ENCODE peak calls at places on chromosomes 6 and 20, in nine cellular contexts. V is stimulated activated CD4-positive, alpha-beta T cell treated with anti-CD3 and anti-CD28 coated beads, Interleukin-1b, Interleukin-23, amount 100 ng/mL, for 48 hours; D is nucleus accumbens; J is left cardiac atrium; U is pancreas; R is foreskin fibroblast; S is GM10248; E is breast epithelium; B is AG04450. Y is an unnamed sample.
A peak's percentile ranks its signal among the peaks of the same experiment; 100 is the strongest.

GRCh38 chr6:158006331-158006730 is 24.7 kb downstream of the SYNJ2 start:
- DNase-seq in E (no peak), B (no peak), S (no peak), D (no peak), U (peak; percentile 6), V (no peak), J (peak; percentile 3), R (no peak), Y (no peak)

GRCh38 chr20:58366016-58366415 is 23.0 kb upstream of the VAPB start:
- DNase-seq in E (no peak), V (peak; percentile 39), J (no peak), D (no peak), R (no peak), U (no peak), B (no peak), S (no peak), Y (no peak)

GRCh38 chr6:137036566-137037300 is 8.0 kb downstream of the IL20RA start:
- DNase-seq in E (no peak), D (no peak), V (no peak), J (no peak), R (no peak), U (no peak), S (no peak), B (no peak), Y (no peak)

GRCh38 chr6:149166747-149167146 is 150.8 kb upstream of the TAB2 start:
- DNase-seq in E (no peak), S (no peak), B (no peak), D (no peak), J (no peak), U (peak; percentile 46), R (no peak), V (no peak), Y (peak; percentile 50)

GRCh38 chr6:30888472-30889137 is 4.3 kb downstream of the DDR1 start:
- DNase-seq in V (no peak), U (no peak), E (no peak), J (no peak), B (no peak), S (no peak), R (peak; percentile 48), D (no peak), Y (no peak)

GRCh38 chr6:3500262-3501001 is 43.6 kb upstream of the SLC22A23 start:
- DNase-seq in V (no peak), D (no peak), B (no peak), E (no peak), R (peak; percentile 83), S (no peak), J (no peak), U (no peak), Y (no peak)

GRCh38 chr20:41095110-41095969 is 42.0 kb upstream of the PLCG1 start:
- DNase-seq in J (peak; percentile 61), D (no peak), E (no peak), U (no peak), B (no peak), S (peak; percentile 53), V (peak; percentile 53), R (peak; percentile 85), Y (peak; percentile 60)

GRCh38 chr6:40532349-40533028 is 54.7 kb downstream of the LRFN2 start:
- DNase-seq in D (no peak), U (no peak), E (no peak), B (no peak), V (no peak), R (no peak), J (no peak), S (no peak), Y (no peak)

GRCh38 chr20:18822832-18823231 is 9.2 kb downstream of the SCP2D1 start:
- DNase-seq in B (no peak), D (no peak), E (no peak), U (no peak), V (no peak), J (no peak), R (no peak), S (no peak), Y (no peak)

GRCh38 chr6:145315982-145316600 is 419.2 kb downstream of the EPM2A start:
- DNase-seq in R (peak; percentile 13), E (no peak), V (no peak), S (no peak), U (no peak), B (no peak), J (no peak), D (no peak), Y (no peak)

GRCh38 chr6:3347237-3347636 is 88.5 kb downstream of the PSMG4 start:
- DNase-seq in D (no peak), E (no peak), S (no peak), B (no peak), V (no peak), R (no peak), J (no peak), U (no peak), Y (no peak)

GRCh38 chr20:10667560-10668167 is 6.1 kb downstream of the JAG1 start:
- DNase-seq in J (no peak), D (no peak), B (no peak), E (no peak), V (no peak), S (no peak), R (no peak), U (no peak), Y (no peak)

GRCh38 chr6:92114091-92114490 is 1305.3 kb downstream of the EPHA7 start:
- DNase-seq in V (no peak), R (no peak), E (no peak), S (no peak), U (no peak), D (no peak), B (no peak), J (no peak), Y (no peak)

GRCh38 chr6:143223895-143224294 is 163.2 kb downstream of the AIG1 start:
- DNase-seq in U (peak; percentile 53), D (no peak), V (no peak), R (peak; percentile 66), J (peak; percentile 69), B (no peak), S (no peak), E (no peak), Y (no peak)

GRCh38 chr6:113856011-113856551 is 1.1 kb upstream of the MARCKS start:
- DNase-seq in J (peak; percentile 23), S (peak; percentile 15), U (no peak), V (no peak), B (no peak), D (no peak), R (peak; percentile 72), E (no peak), Y (no peak)

GRCh38 chr6:116369540-116370327 is 1.0 kb upstream of the DSE start:
- DNase-seq in R (no peak), J (no peak), U (no peak), D (no peak), V (no peak), S (peak; percentile 51), B (no peak), E (no peak), Y (no peak)

GRCh38 chr20:25057234-25058050 is 497 bp downstream of the ACSS1 start:
- DNase-seq in J (peak; percentile 80), U (peak; percentile 92), D (peak; percentile 64), E (no peak), V (peak; percentile 70), S (peak; percentile 71), B (no peak), R (peak; percentile 73), Y (peak; percentile 76)

GRCh38 chr6:114121913-114122662 is 151.1 kb upstream of the HDAC2 start:
- DNase-seq in E (no peak), S (no peak), V (no peak), J (no peak), B (no peak), D (no peak), R (no peak), U (no peak), Y (no peak)

GRCh38 chr6:33178755-33179475 is 13.4 kb downstream of the COL11A2 start:
- DNase-seq in R (no peak), U (no peak), J (no peak), B (no peak), D (no peak), V (no peak), S (no peak), E (no peak), Y (no peak)

GRCh38 chr6:33882154-33882553 is 78.4 kb upstream of the MLN start:
- DNase-seq in J (peak; percentile 55), B (no peak), V (no peak), E (peak; percentile 74), D (no peak), S (no peak), R (peak; percentile 44), U (no peak), Y (no peak)

GRCh38 chr6:79946242-79946641 is 1.1 kb downstream of the ELOVL4 start:
- DNase-seq in D (no peak), R (peak; percentile 40), J (no peak), U (no peak), B (no peak), V (no peak), S (peak; percentile 20), E (no peak), Y (peak; percentile 74)

GRCh38 chr6:1400126-1400850 is 10.9 kb downstream of the FOXF2 start:
- DNase-seq in J (no peak), V (no peak), S (no peak), E (no peak), U (no peak), B (no peak), D (no peak), R (no peak), Y (no peak)

GRCh38 chr20:50379991-50380696 is 130.0 kb upstream of the PTPN1 start:
- DNase-seq in D (no peak), S (no peak), E (no peak), J (no peak), B (no peak), U (no peak), V (no peak), R (no peak), Y (no peak)

GRCh38 chr6:39847216-39847615 is 55.0 kb downstream of the DAAM2 start:
- DNase-seq in J (peak; percentile 72), U (no peak), R (peak; percentile 16), V (no peak), E (no peak), S (no peak), D (no peak), B (no peak), Y (no peak)

GRCh38 chr6:53432318-53433161 is 83.8 kb upstream of the ELOVL5 start:
- DNase-seq in S (no peak), J (no peak), U (no peak), E (no peak), B (peak; percentile 37), R (peak; percentile 85), D (no peak), V (no peak), Y (no peak)

GRCh38 chr6:42572523-42572922 is 8.7 kb downstream of the UBR2 start:
- DNase-seq in R (no peak), B (no peak), D (no peak), U (no peak), J (no peak), E (no peak), V (no peak), S (peak; percentile 45), Y (peak; percentile 17)

GRCh38 chr6:119137194-119138072 is 59.0 kb upstream of the FAM184A start:
- DNase-seq in D (no peak), B (no peak), R (peak; percentile 82), J (no peak), V (no peak), U (no peak), S (no peak), E (no peak), Y (no peak)

GRCh38 chr20:9068896-9069663 is at the start of gene PLCB4:
- DNase-seq in V (no peak), U (peak; percentile 64), E (no peak), B (no peak), D (no peak), R (peak; percentile 67), J (peak; percentile 57), S (no peak), Y (peak; percentile 46)

GRCh38 chr6:148426317-148426977 is 83.8 kb downstream of the SASH1 start:
- DNase-seq in J (no peak), U (no peak), S (no peak), D (no peak), B (no peak), V (no peak), E (no peak), R (no peak), Y (no peak)

GRCh38 chr6:132683543-132683942 is 24.6 kb upstream of the TAAR1 start:
- DNase-seq in R (peak; percentile 12), V (no peak), E (peak; percentile 32), B (no peak), U (no peak), J (no peak), D (no peak), S (no peak), Y (no peak)

GRCh38 chr20:33832113-33832853 is 21.1 kb downstream of the CHMP4B start:
- DNase-seq in R (peak; percentile 20), S (no peak), U (no peak), B (no peak), E (no peak), D (no peak), J (no peak), V (no peak), Y (no peak)